ENCODE peak calls at places on chromosomes 1 and 21, in seven cellular contexts. X, Q, J, Z, Y, W and G are unnamed samples.

GRCh38 chr1:209805341-209805781 is 581 bp downstream of the IRF6 start:
- DNase-seq in X (no peak), Q (no peak), J (no peak), Z (no peak), Y (no peak), W (no peak), G (no peak)

GRCh38 chr1:73980324-73981040 is 217.5 kb downstream of the LRRIQ3 start:
- DNase-seq in X (no peak), Q (no peak), J (no peak), Z (no peak), Y (no peak), W (no peak), G (no peak)

GRCh38 chr1:6466023-6466422 is at the start of gene TNFRSF25:
- DNase-seq in X (no peak), Q (peak; percentile 68), J (no peak), Z (no peak), Y (no peak), W (no peak), G (no peak)

GRCh38 chr1:55712148-55712547 is 497.0 kb upstream of the USP24 start:
- DNase-seq in X (no peak), Q (no peak), J (no peak), Z (no peak), Y (no peak), W (no peak), G (no peak)

GRCh38 chr1:218642033-218642954 is 297.2 kb downstream of the TGFB2 start:
- DNase-seq in X (no peak), Q (no peak), J (no peak), Z (no peak), Y (peak; percentile 11), W (no peak), G (no peak)

GRCh38 chr1:110229348-110230001 is 19.4 kb downstream of the KCNC4 start:
- DNase-seq in X (no peak), Q (no peak), J (peak; percentile 60), Z (no peak), Y (no peak), W (no peak), G (no peak)

GRCh38 chr1:23544444-23545389 is 13.7 kb upstream of the E2F2 start:
- DNase-seq in X (peak; percentile 89), Q (peak; percentile 84), J (peak; percentile 85), Z (peak; percentile 69), Y (peak; percentile 76), W (peak; percentile 78), G (peak; percentile 78)

GRCh38 chr1:88504601-88505000 is 179.5 kb upstream of the PKN2 start:
- DNase-seq in X (no peak), Q (no peak), J (no peak), Z (no peak), Y (no peak), W (no peak), G (no peak)

GRCh38 chr1:203402609-203403337 is 51.9 kb upstream of the FMOD start:
- DNase-seq in X (no peak), Q (no peak), J (peak; percentile 80), Z (no peak), Y (peak; percentile 44), W (no peak), G (no peak)

GRCh38 chr21:31176080-31176551 is 137.8 kb upstream of the KRTAP19-8 start:
- DNase-seq in X (no peak), Q (no peak), J (no peak), Z (no peak), Y (no peak), W (no peak), G (peak; percentile 88)

GRCh38 chr21:23162213-23162946 is 2164.2 kb downstream of the NCAM2 start:
- DNase-seq in X (no peak), Q (no peak), J (no peak), Z (no peak), Y (peak; percentile 16), W (no peak), G (no peak)

GRCh38 chr1:13548281-13548680 is 34.5 kb upstream of the LRRC38 start:
- DNase-seq in X (no peak), Q (no peak), J (no peak), Z (no peak), Y (no peak), W (no peak), G (no peak)

GRCh38 chr1:237736372-237737029 is 154.2 kb downstream of the ZP4 start:
- DNase-seq in X (no peak), Q (peak; percentile 9), J (peak; percentile 13), Z (peak; percentile 13), Y (peak; percentile 10), W (no peak), G (no peak)

GRCh38 chr1:113320272-113320671 is 70.0 kb upstream of the MAGI3 start:
- DNase-seq in X (peak; percentile 53), Q (no peak), J (no peak), Z (no peak), Y (no peak), W (no peak), G (no peak)

GRCh38 chr1:42793824-42794223 is 9.0 kb downstream of the TMEM269 start:
- DNase-seq in X (no peak), Q (no peak), J (no peak), Z (no peak), Y (no peak), W (no peak), G (no peak)

GRCh38 chr1:87300579-87300978 is 28.1 kb upstream of the LMO4 start:
- DNase-seq in X (no peak), Q (no peak), J (no peak), Z (no peak), Y (no peak), W (no peak), G (no peak)

GRCh38 chr21:35291963-35292627 is 243.0 kb upstream of the RUNX1 start:
- DNase-seq in X (peak; percentile 43), Q (no peak), J (peak; percentile 37), Z (no peak), Y (peak; percentile 24), W (no peak), G (no peak)

GRCh38 chr21:31957631-31958030 is 84.8 kb downstream of the HUNK start:
- DNase-seq in X (peak; percentile 16), Q (no peak), J (no peak), Z (no peak), Y (no peak), W (no peak), G (no peak)

GRCh38 chr1:86965012-86965826 is 50.8 kb downstream of the HS2ST1 start:
- DNase-seq in X (no peak), Q (no peak), J (peak; percentile 32), Z (peak; percentile 0), Y (peak; percentile 5), W (peak; percentile 42), G (peak; percentile 67)

GRCh38 chr1:11453742-11454442 is 25.1 kb upstream of the DISP3 start:
- DNase-seq in X (no peak), Q (no peak), J (no peak), Z (no peak), Y (no peak), W (peak; percentile 95), G (no peak)

GRCh38 chr1:37716321-37716720 is 24.0 kb downstream of the CDCA8 start:
- DNase-seq in X (no peak), Q (no peak), J (no peak), Z (no peak), Y (no peak), W (no peak), G (no peak)

GRCh38 chr1:194818674-194819073 is 1632.3 kb upstream of the B3GALT2 start:
- DNase-seq in X (no peak), Q (no peak), J (no peak), Z (no peak), Y (no peak), W (no peak), G (no peak)

GRCh38 chr1:151888972-151889570 is 20.2 kb downstream of the THEM4 start:
- DNase-seq in X (no peak), Q (no peak), J (no peak), Z (no peak), Y (no peak), W (peak; percentile 5), G (peak; percentile 19)

GRCh38 chr1:192589813-192590212 is 14.2 kb downstream of the RGS1 start:
- DNase-seq in X (no peak), Q (no peak), J (peak; percentile 28), Z (no peak), Y (no peak), W (no peak), G (no peak)

GRCh38 chr1:63124666-63125191 is 197.6 kb upstream of the FOXD3 start:
- DNase-seq in X (no peak), Q (no peak), J (peak; percentile 79), Z (no peak), Y (peak; percentile 88), W (no peak), G (no peak)

GRCh38 chr1:44031051-44031899 is at the start of gene SLC6A9:
- DNase-seq in X (peak; percentile 19), Q (peak; percentile 63), J (peak; percentile 84), Z (no peak), Y (peak; percentile 79), W (peak; percentile 29), G (peak; percentile 32)

GRCh38 chr1:29465755-29466154 is 229.4 kb downstream of the PTPRU start:
- DNase-seq in X (no peak), Q (no peak), J (peak; percentile 20), Z (no peak), Y (no peak), W (no peak), G (peak; percentile 0)

GRCh38 chr1:27395441-27396195 is 3.2 kb downstream of the GPR3 start:
- DNase-seq in X (peak; percentile 85), Q (peak; percentile 89), J (peak; percentile 72), Z (peak; percentile 52), Y (peak; percentile 38), W (peak; percentile 69), G (peak; percentile 82)

GRCh38 chr1:167460836-167461235 is 57.5 kb downstream of the CD247 start:
- DNase-seq in X (no peak), Q (peak; percentile 63), J (no peak), Z (no peak), Y (no peak), W (no peak), G (no peak)

GRCh38 chr1:174726167-174726879 is 273.4 kb upstream of the CACYBP start:
- DNase-seq in X (no peak), Q (no peak), J (peak; percentile 21), Z (no peak), Y (peak; percentile 18), W (peak; percentile 5), G (peak; percentile 71)

GRCh38 chr1:194629011-194629410 is 1442.6 kb upstream of the B3GALT2 start:
- DNase-seq in X (no peak), Q (no peak), J (peak; percentile 37), Z (no peak), Y (no peak), W (no peak), G (no peak)